ENCODE peak calls at places on chromosomes 2 and 18, in seven cellular contexts. Y is transverse colon, N is heart left ventricle, E is A549, H is thyroid gland, Z is body of pancreas, V is upper lobe of left lung. J is an unnamed sample.

GRCh38 chr18:5339202-5339834 is 43.8 kb upstream of the ZBTB14 start:
- DNase-seq in Y (no peak), N (no peak), E (no peak), H (no peak), Z (no peak), V (no peak), J (no peak)

GRCh38 chr18:11251891-11252270 is 102.5 kb upstream of the PIEZO2 start:
- DNase-seq in Y (no peak), N (no peak), E (no peak), H (no peak), Z (no peak), V (no peak), J (no peak)

GRCh38 chr2:16255120-16255519 is 314.8 kb downstream of the MYCN start:
- DNase-seq in Y (no peak), N (no peak), E (no peak), H (no peak), Z (no peak), V (no peak), J (no peak)

GRCh38 chr18:74310411-74310810 is 5.2 kb upstream of the C18orf63 start:
- DNase-seq in Y (no peak), N (no peak), E (peak), H (no peak), Z (no peak), V (no peak), J (no peak)

GRCh38 chr18:48230459-48231113 is 178.6 kb downstream of the ZBTB7C start:
- DNase-seq in Y (peak), N (no peak), E (peak), H (peak), Z (no peak), V (peak), J (peak)

GRCh38 chr2:167733750-167734149 is 513.6 kb downstream of the STK39 start:
- DNase-seq in Y (peak), N (no peak), E (no peak), H (no peak), Z (no peak), V (no peak), J (peak)

GRCh38 chr2:60347781-60348180 is 205.7 kb downstream of the BCL11A start:
- DNase-seq in Y (no peak), N (no peak), E (no peak), H (no peak), Z (no peak), V (no peak), J (no peak)

GRCh38 chr2:17792515-17792914 is 23.7 kb upstream of the MSGN1 start:
- DNase-seq in Y (no peak), N (no peak), E (no peak), H (no peak), Z (no peak), V (no peak), J (no peak)

GRCh38 chr2:196123679-196124373 is 47.6 kb downstream of the STK17B start:
- DNase-seq in Y (no peak), N (no peak), E (no peak), H (no peak), Z (no peak), V (no peak), J (no peak)

GRCh38 chr18:13611616-13612110 is 114.7 kb downstream of the FAM210A start:
- DNase-seq in Y (no peak), N (peak), E (no peak), H (no peak), Z (no peak), V (peak), J (peak)

GRCh38 chr2:98383166-98383565 is 36.9 kb downstream of the CNGA3 start:
- DNase-seq in Y (no peak), N (no peak), E (no peak), H (no peak), Z (no peak), V (no peak), J (no peak)

GRCh38 chr2:179592167-179592936 is 269.1 kb downstream of the ZNF385B start:
- DNase-seq in Y (no peak), N (no peak), E (no peak), H (no peak), Z (no peak), V (no peak), J (no peak)

GRCh38 chr2:17680119-17680518 is 73.5 kb downstream of the SMC6 start:
- DNase-seq in Y (no peak), N (no peak), E (no peak), H (no peak), Z (no peak), V (no peak), J (no peak)

GRCh38 chr2:241861264-241861663 is 2.6 kb upstream of the PDCD1 start:
- DNase-seq in Y (no peak), N (no peak), E (no peak), H (no peak), Z (no peak), V (no peak), J (no peak)

GRCh38 chr2:241862093-241862492 is 3.4 kb upstream of the PDCD1 start:
- DNase-seq in Y (no peak), N (no peak), E (no peak), H (no peak), Z (no peak), V (peak), J (no peak)

GRCh38 chr2:241864897-241865213 is 4.7 kb upstream of the RTP5 start:
- DNase-seq in Y (no peak), N (no peak), E (no peak), H (no peak), Z (no peak), V (no peak), J (no peak)

GRCh38 chr2:241864168-241864896 is 5.2 kb upstream of the RTP5 start:
- DNase-seq in Y (no peak), N (no peak), E (no peak), H (no peak), Z (no peak), V (no peak), J (no peak)

DNA sequence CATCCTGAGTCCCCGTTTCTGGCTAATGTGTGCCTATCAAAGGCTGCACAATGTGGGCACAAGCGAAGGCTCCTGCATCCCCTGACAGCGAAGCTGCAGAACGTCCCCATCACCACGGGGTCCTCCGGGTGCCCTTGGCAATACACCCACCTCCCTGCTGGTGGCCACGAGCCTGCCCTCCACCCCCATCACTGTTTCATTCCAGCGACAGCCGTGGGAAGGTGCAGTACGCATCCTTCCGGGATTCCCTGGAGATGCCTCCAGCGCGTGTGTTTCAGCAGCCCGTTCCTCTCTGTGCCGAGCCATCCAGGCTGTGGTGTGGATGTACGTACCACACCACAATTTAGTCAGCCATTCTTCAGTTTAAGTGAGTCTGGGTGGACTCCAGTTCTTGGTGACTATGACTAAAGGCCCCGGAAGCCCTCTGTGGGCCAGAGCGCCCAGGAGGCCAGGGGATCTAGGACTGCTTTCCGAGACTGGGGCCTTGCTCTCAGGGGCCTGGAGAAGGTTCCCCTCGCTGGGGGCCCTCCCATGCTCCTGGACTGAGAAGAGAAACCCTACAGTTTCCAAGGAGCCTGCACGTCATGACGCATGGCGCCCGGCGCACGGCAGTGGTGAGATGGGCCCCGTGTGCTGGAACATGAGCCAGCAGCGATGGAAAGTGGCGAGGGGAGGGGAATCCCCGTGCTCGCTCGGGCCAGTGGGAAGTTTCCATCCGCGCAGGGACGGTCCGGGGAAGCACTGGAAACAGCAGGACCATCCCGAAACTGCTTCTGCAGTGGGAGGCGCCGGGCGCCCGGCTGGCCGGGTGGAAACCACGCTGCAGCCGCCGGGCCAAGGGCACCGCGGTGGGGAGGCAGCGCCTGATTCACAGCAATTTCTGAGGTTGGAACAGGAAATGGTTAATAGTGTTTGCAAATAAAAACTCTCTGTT is 4.6 kb upstream of the PDCD1 start:
- DNase-seq in Y (no peak), N (no peak), E (no peak), H (no peak), Z (no peak), V (peak), J (peak)
- TF ChIP-seq POLR2A in Y (no peak), N (no peak), E (no peak), H (no peak), Z (no peak), V (no peak), J (no peak)

GRCh38 chr2:28390241-28390856 is 2.3 kb upstream of the FOSL2 start:
- DNase-seq in Y (peak), N (peak), E (peak), H (peak), Z (peak), V (peak), J (peak)
- TF ChIP-seq POLR2A in Y (no peak), N (no peak), E (peak), H (no peak), Z (peak), V (no peak), J (no peak)

DNA sequence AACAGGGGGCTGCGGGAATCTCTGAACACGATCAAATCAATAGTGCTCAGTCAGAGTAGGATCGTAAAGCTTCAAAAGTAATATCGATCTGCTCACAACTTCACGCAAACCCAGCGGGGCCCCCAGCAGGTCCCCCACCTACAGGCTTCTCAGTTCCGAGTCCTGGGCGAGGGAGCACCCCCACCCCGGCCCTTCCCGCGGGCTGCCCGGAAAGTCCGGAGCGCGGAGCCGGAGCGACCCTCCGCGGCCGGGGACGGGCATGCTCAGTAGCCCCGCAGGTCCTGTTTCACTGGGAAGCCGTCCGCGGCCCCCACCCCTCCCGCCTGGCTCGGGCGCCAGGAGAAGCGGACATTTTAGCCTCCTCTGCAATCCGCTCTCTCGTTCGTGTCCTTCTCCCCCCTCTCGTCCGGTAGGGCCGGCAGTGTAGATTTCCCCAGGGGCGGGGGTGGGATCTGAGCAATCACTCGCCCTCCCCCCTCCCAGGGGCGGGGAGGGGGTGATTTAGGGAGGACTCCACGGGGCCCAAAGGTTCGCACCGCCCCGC is 3.3 kb upstream of the SPRED2 start:
- DNase-seq in Y (peak), N (peak), E (peak), H (peak), Z (peak), V (peak), J (peak)
- TF ChIP-seq POLR2A in Y (no peak), N (no peak), E (peak), H (no peak), Z (no peak), V (peak), J (no peak)

DNA sequence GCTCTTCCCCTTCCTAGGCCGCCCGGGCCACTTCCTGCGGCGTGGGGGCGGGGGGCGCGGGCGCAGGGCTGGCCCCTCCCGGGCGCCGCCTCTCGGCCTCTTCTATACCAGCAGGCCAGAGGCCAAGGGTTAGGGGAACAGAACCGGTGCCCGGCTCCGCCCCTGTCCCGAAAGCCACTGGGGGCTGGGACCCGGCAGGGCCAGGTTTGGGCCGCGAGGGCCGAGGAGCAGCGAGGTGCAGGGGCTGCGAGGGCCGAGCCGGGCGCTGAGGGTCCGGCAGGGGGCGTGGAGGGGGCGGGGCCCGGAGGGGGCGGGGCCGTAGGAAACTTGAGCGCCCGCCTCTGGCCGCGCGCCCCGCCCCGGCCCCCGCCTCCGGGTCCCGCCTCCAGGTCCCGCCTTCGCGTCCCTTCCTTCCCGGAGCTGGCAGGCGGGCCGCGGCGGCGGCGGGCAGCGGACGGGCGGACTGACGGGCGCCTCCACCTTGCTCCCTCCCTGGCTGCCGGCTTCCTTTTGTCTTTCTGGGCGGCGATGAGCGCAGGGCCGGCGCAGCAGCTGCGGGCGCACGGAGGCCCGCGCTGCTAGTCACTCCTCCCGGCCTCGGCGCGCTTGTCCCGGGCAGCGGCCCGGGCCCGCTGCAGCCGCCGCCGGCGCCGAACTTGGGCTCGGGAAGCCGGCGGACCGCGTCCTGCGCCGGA is at the start of gene HPCAL1:
- DNase-seq in Y (peak), N (peak), E (peak), H (peak), Z (peak), V (peak), J (peak)
- TF ChIP-seq POLR2A in Y (peak), N (peak), E (peak), H (peak), Z (peak), V (no peak), J (peak)

DNA sequence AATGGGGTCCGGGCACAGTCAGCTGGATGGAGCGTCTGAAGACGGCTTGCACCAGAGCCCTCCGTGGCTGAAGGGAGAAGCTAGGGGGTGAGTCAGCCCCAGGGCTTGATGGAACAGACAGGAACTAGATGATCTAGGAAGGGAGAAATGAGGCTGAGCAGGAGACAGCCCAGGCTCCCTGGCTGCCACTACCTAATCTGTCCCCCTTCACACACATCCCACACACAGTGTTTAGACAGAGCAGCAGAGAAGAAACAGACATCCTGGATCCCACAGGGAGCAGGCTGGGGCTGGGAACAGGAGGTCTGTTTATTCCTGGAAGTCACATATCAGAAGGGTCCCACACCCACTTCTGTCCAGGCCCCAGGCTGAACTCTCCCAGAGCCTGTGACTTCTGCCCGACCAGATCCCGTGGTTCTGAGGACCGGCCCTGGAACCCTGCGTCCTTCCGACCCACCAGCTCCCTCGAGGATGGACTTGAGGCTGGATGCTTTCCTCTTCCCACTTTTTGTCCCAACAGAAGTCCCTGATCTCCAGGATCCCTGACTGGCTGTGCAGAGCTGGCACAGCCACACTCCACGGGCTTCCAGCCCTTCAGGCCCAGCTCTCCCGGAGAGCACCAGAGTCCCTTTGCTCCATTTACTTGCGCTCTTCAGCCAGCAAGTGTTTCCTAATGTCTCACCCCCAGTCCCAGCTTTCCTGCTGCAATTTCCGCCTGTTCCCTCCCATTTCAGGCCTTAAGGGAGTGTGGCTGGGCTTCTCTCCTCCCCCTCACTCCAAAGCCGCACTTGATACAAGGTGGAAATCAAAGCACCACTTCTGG is 1.5 kb upstream of the GPBAR1 start:
- DNase-seq in Y (peak), N (peak), E (no peak), H (no peak), Z (no peak), V (no peak), J (peak)
- TF ChIP-seq POLR2A in Y (no peak), N (no peak), E (no peak), H (no peak), Z (peak), V (no peak), J (no peak)

GRCh38 chr2:74482801-74483674 is at the start of the genes CCDC142 and TTC31:
- DNase-seq in Y (peak), N (peak), E (peak), H (peak), Z (peak), V (peak), J (peak)
- TF ChIP-seq POLR2A in Y (peak), N (no peak), E (peak), H (no peak), Z (peak), V (no peak), J (no peak)

GRCh38 chr2:202035941-202036372 is 2.3 kb downstream of the FZD7 start:
- DNase-seq in Y (no peak), N (no peak), E (no peak), H (no peak), Z (no peak), V (peak), J (no peak)

GRCh38 chr2:202038471-202039277 is 5.0 kb downstream of the FZD7 start:
- DNase-seq in Y (peak), N (peak), E (peak), H (peak), Z (no peak), V (no peak), J (no peak)

GRCh38 chr2:202037086-202037485 is 3.4 kb downstream of the FZD7 start:
- DNase-seq in Y (no peak), N (no peak), E (no peak), H (no peak), Z (no peak), V (no peak), J (no peak)

GRCh38 chr2:202035089-202035940 is 1.7 kb downstream of the FZD7 start:
- DNase-seq in Y (peak), N (peak), E (no peak), H (peak), Z (peak), V (peak), J (peak)

DNA sequence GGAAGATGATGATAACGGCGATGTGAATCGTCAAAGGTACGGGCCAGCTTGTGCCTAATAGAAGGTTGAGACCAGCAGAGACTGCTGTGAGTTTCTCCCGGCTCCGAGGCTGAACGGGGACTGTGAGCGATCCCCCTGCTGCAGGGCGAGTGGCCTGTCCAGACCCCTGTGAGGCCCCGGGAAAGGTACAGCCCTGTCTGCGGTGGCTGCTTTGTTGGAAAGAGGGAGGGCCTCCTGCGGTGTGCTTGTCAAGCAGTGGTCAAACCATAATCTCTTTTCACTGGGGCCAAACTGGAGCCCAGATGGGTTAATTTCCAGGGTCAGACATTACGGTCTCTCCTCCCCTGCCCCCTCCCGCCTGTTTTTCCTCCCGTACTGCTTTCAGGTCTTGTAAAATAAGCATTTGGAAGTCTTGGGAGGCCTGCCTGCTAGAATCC is 3.0 kb downstream of the FZD7 start:
- DNase-seq in Y (no peak), N (no peak), E (no peak), H (no peak), Z (no peak), V (no peak), J (no peak)
- TF ChIP-seq POLR2A in Y (no peak), N (no peak), E (no peak), H (no peak), Z (no peak), V (no peak), J (no peak)

GRCh38 chr2:162343492-162343823 is 474 bp upstream of the GCA start:
- DNase-seq in Y (no peak), N (no peak), E (no peak), H (no peak), Z (no peak), V (no peak), J (no peak)

GRCh38 chr2:162344617-162344950 is 652 bp downstream of the GCA start:
- DNase-seq in Y (peak), N (no peak), E (no peak), H (no peak), Z (no peak), V (no peak), J (no peak)

GRCh38 chr2:162342841-162343240 is 1.1 kb upstream of the GCA start:
- DNase-seq in Y (no peak), N (no peak), E (no peak), H (no peak), Z (no peak), V (no peak), J (no peak)

GRCh38 chr2:162340822-162341221 is 3.1 kb upstream of the GCA start:
- DNase-seq in Y (no peak), N (no peak), E (no peak), H (no peak), Z (no peak), V (no peak), J (no peak)

GRCh38 chr2:162343824-162344616 is at the start of gene GCA:
- DNase-seq in Y (peak), N (peak), E (peak), H (peak), Z (peak), V (peak), J (peak)
- TF ChIP-seq POLR2A in Y (peak), N (no peak), E (peak), H (peak), Z (peak), V (peak), J (no peak)

GRCh38 chr2:70087703-70088507 is 628 bp downstream of the PCBP1 start:
- DNase-seq in Y (peak), N (peak), E (peak), H (peak), Z (peak), V (peak), J (peak)
- TF ChIP-seq POLR2A in Y (peak), N (no peak), E (peak), H (no peak), Z (peak), V (no peak), J (no peak)

GRCh38 chr2:207662203-207662602 is 37.0 kb upstream of the METTL21A start:
- DNase-seq in Y (peak), N (no peak), E (no peak), H (no peak), Z (no peak), V (no peak), J (no peak)
- TF ChIP-seq POLR2A in Y (no peak), N (no peak), E (no peak), H (no peak), Z (no peak), V (no peak), J (no peak)

J was measured in testis.